ENCODE peak calls at places on chromosome X, in nine cellular contexts. One of them, this sample, is unnamed. For H3K27me3 and H3K4me1, the result is how much of the 10 kb centered on the place peaks cover.

GRCh38 chrX:46582325-46582724 is 8.8 kb downstream of the CHST7 start:
- DNase-seq in ovary: no peak
- DNase-seq in Peyer's patch: no peak
- DNase-seq in upper lobe of right lung: no peak
- DNase-seq in suprapubic skin: no peak
- DNase-seq in psoas muscle: no peak
- DNase-seq in aorta: no peak
- DNase-seq in hepatocyte: no peak
- DNase-seq in tibial nerve: no peak
- DNase-seq in this sample: no peak

GRCh38 chrX:30893206-30893605 is 4.2 kb upstream of the TAB3 start:
- DNase-seq in ovary: no peak
- DNase-seq in Peyer's patch: no peak
- DNase-seq in upper lobe of right lung: no peak
- DNase-seq in suprapubic skin: no peak
- DNase-seq in psoas muscle: no peak
- DNase-seq in aorta: no peak
- DNase-seq in hepatocyte: no peak
- DNase-seq in tibial nerve: no peak
- DNase-seq in this sample: no peak

GRCh38 chrX:129925305-129926092 is 19.5 kb downstream of the UTP14A start:
- DNase-seq in ovary: peak
- DNase-seq in Peyer's patch: peak
- DNase-seq in upper lobe of right lung: peak
- DNase-seq in suprapubic skin: peak
- DNase-seq in psoas muscle: peak
- DNase-seq in aorta: peak
- DNase-seq in hepatocyte: peak
- DNase-seq in tibial nerve: peak
- DNase-seq in this sample: peak

GRCh38 chrX:131841496-131842410 is 181.3 kb upstream of the STK26 start:
- DNase-seq in ovary: no peak
- DNase-seq in Peyer's patch: no peak
- DNase-seq in upper lobe of right lung: no peak
- DNase-seq in suprapubic skin: no peak
- DNase-seq in psoas muscle: no peak
- DNase-seq in aorta: no peak
- DNase-seq in hepatocyte: peak
- DNase-seq in tibial nerve: no peak
- DNase-seq in this sample: peak

GRCh38 chrX:29257516-29257915 is 670.3 kb downstream of the IL1RAPL1 start:
- DNase-seq in ovary: no peak
- DNase-seq in Peyer's patch: no peak
- DNase-seq in upper lobe of right lung: no peak
- DNase-seq in suprapubic skin: no peak
- DNase-seq in psoas muscle: no peak
- DNase-seq in aorta: no peak
- DNase-seq in hepatocyte: no peak
- DNase-seq in tibial nerve: no peak
- DNase-seq in this sample: peak

GRCh38 chrX:138128025-138128671 is 562.2 kb downstream of the ZIC3 start:
- DNase-seq in ovary: no peak
- DNase-seq in Peyer's patch: no peak
- DNase-seq in upper lobe of right lung: no peak
- DNase-seq in suprapubic skin: no peak
- DNase-seq in psoas muscle: no peak
- DNase-seq in aorta: no peak
- DNase-seq in hepatocyte: peak
- DNase-seq in tibial nerve: no peak
- DNase-seq in this sample: peak

GRCh38 chrX:131332331-131332730 is 43.2 kb upstream of the IGSF1 start:
- DNase-seq in ovary: no peak
- DNase-seq in Peyer's patch: no peak
- DNase-seq in upper lobe of right lung: no peak
- DNase-seq in suprapubic skin: no peak
- DNase-seq in psoas muscle: no peak
- DNase-seq in aorta: no peak
- DNase-seq in hepatocyte: no peak
- DNase-seq in tibial nerve: no peak
- DNase-seq in this sample: no peak

GRCh38 chrX:9320940-9321339 is 143.9 kb upstream of the TBL1X start:
- DNase-seq in ovary: no peak
- DNase-seq in Peyer's patch: no peak
- DNase-seq in upper lobe of right lung: no peak
- DNase-seq in suprapubic skin: no peak
- DNase-seq in psoas muscle: no peak
- DNase-seq in aorta: no peak
- DNase-seq in hepatocyte: no peak
- DNase-seq in tibial nerve: no peak
- DNase-seq in this sample: no peak

GRCh38 chrX:102042706-102043325 is 82.7 kb upstream of the TCEAL2 start:
- DNase-seq in ovary: no peak
- DNase-seq in Peyer's patch: no peak
- DNase-seq in upper lobe of right lung: no peak
- DNase-seq in suprapubic skin: peak
- DNase-seq in psoas muscle: no peak
- DNase-seq in aorta: no peak
- DNase-seq in hepatocyte: no peak
- DNase-seq in tibial nerve: no peak
- DNase-seq in this sample: no peak

GRCh38 chrX:136268051-136269048 is 17.1 kb upstream of the MAP7D3 start:
- DNase-seq in ovary: peak
- DNase-seq in Peyer's patch: peak
- DNase-seq in upper lobe of right lung: no peak
- DNase-seq in suprapubic skin: no peak
- DNase-seq in psoas muscle: no peak
- DNase-seq in aorta: no peak
- DNase-seq in hepatocyte: peak
- DNase-seq in tibial nerve: peak
- DNase-seq in this sample: peak

GRCh38 chrX:10526442-10526841 is 93.9 kb downstream of the MID1 start:
- DNase-seq in ovary: no peak
- DNase-seq in Peyer's patch: no peak
- DNase-seq in upper lobe of right lung: no peak
- DNase-seq in suprapubic skin: no peak
- DNase-seq in psoas muscle: no peak
- DNase-seq in aorta: no peak
- DNase-seq in hepatocyte: no peak
- DNase-seq in tibial nerve: no peak
- DNase-seq in this sample: no peak

GRCh38 chrX:139246295-139246694 is 284.2 kb upstream of the F9 start:
- DNase-seq in ovary: no peak
- DNase-seq in Peyer's patch: no peak
- DNase-seq in upper lobe of right lung: no peak
- DNase-seq in suprapubic skin: no peak
- DNase-seq in psoas muscle: no peak
- DNase-seq in aorta: no peak
- DNase-seq in hepatocyte: no peak
- DNase-seq in tibial nerve: no peak
- DNase-seq in this sample: no peak

GRCh38 chrX:10617964-10618342 is 2.4 kb downstream of the MID1 start:
- DNase-seq in ovary: no peak
- DNase-seq in Peyer's patch: no peak
- DNase-seq in upper lobe of right lung: no peak
- DNase-seq in suprapubic skin: no peak
- DNase-seq in psoas muscle: no peak
- DNase-seq in aorta: no peak
- DNase-seq in hepatocyte: no peak
- DNase-seq in tibial nerve: no peak
- DNase-seq in this sample: peak

GRCh38 chrX:33379839-33380238 is 168.5 kb upstream of the DMD start:
- DNase-seq in ovary: no peak
- DNase-seq in Peyer's patch: no peak
- DNase-seq in upper lobe of right lung: no peak
- DNase-seq in suprapubic skin: no peak
- DNase-seq in psoas muscle: no peak
- DNase-seq in aorta: no peak
- DNase-seq in hepatocyte: peak
- DNase-seq in tibial nerve: no peak
- DNase-seq in this sample: no peak

GRCh38 chrX:24983931-24984330 is 31.8 kb downstream of the ARX start:
- DNase-seq in ovary: no peak
- DNase-seq in Peyer's patch: no peak
- DNase-seq in upper lobe of right lung: no peak
- DNase-seq in suprapubic skin: no peak
- DNase-seq in psoas muscle: no peak
- DNase-seq in aorta: no peak
- DNase-seq in hepatocyte: no peak
- DNase-seq in tibial nerve: no peak
- DNase-seq in this sample: no peak
- H3K4me3 ChIP-seq in ovary: no peak
- H3K4me3 ChIP-seq in Peyer's patch: no peak
- H3K4me3 ChIP-seq in upper lobe of right lung: no peak
- H3K4me3 ChIP-seq in suprapubic skin: no peak
- H3K4me3 ChIP-seq in psoas muscle: no peak
- H3K4me3 ChIP-seq in aorta: no peak
- H3K4me3 ChIP-seq in hepatocyte: no peak
- H3K4me3 ChIP-seq in tibial nerve: no peak
- H3K4me3 ChIP-seq in this sample: no peak

GRCh38 chrX:112816908-112817307 is 23.7 kb downstream of the AMOT start:
- DNase-seq in ovary: no peak
- DNase-seq in Peyer's patch: no peak
- DNase-seq in upper lobe of right lung: no peak
- DNase-seq in suprapubic skin: no peak
- DNase-seq in psoas muscle: no peak
- DNase-seq in aorta: no peak
- DNase-seq in hepatocyte: no peak
- DNase-seq in tibial nerve: no peak
- DNase-seq in this sample: no peak
- H3K27me3 ChIP-seq in ovary: under half
- H3K27me3 ChIP-seq in Peyer's patch: under half
- H3K27me3 ChIP-seq in upper lobe of right lung: under half
- H3K27me3 ChIP-seq in suprapubic skin: under half
- H3K27me3 ChIP-seq in psoas muscle: under half
- H3K27me3 ChIP-seq in aorta: under half
- H3K27me3 ChIP-seq in hepatocyte: under half
- H3K27me3 ChIP-seq in tibial nerve: under half
- H3K27me3 ChIP-seq in this sample: under half

GRCh38 chrX:12236156-12236555 is 97.9 kb downstream of the FRMPD4 start:
- DNase-seq in ovary: no peak
- DNase-seq in Peyer's patch: no peak
- DNase-seq in upper lobe of right lung: no peak
- DNase-seq in suprapubic skin: no peak
- DNase-seq in psoas muscle: no peak
- DNase-seq in aorta: no peak
- DNase-seq in hepatocyte: no peak
- DNase-seq in tibial nerve: no peak
- DNase-seq in this sample: no peak

GRCh38 chrX:12239356-12240082 is 101.2 kb downstream of the FRMPD4 start:
- DNase-seq in ovary: no peak
- DNase-seq in Peyer's patch: no peak
- DNase-seq in upper lobe of right lung: no peak
- DNase-seq in suprapubic skin: no peak
- DNase-seq in psoas muscle: no peak
- DNase-seq in aorta: no peak
- DNase-seq in hepatocyte: no peak
- DNase-seq in tibial nerve: no peak
- DNase-seq in this sample: no peak

GRCh38 chrX:12240491-12240890 is 102.2 kb downstream of the FRMPD4 start:
- DNase-seq in ovary: no peak
- DNase-seq in Peyer's patch: no peak
- DNase-seq in upper lobe of right lung: no peak
- DNase-seq in suprapubic skin: no peak
- DNase-seq in psoas muscle: no peak
- DNase-seq in aorta: no peak
- DNase-seq in hepatocyte: no peak
- DNase-seq in tibial nerve: no peak
- DNase-seq in this sample: no peak

GRCh38 chrX:12237771-12238170 is 99.5 kb downstream of the FRMPD4 start:
- DNase-seq in ovary: no peak
- DNase-seq in Peyer's patch: no peak
- DNase-seq in upper lobe of right lung: no peak
- DNase-seq in suprapubic skin: no peak
- DNase-seq in psoas muscle: no peak
- DNase-seq in aorta: no peak
- DNase-seq in hepatocyte: no peak
- DNase-seq in tibial nerve: no peak
- DNase-seq in this sample: no peak

GRCh38 chrX:12237131-12237530 is 98.9 kb downstream of the FRMPD4 start:
- DNase-seq in ovary: no peak
- DNase-seq in Peyer's patch: no peak
- DNase-seq in upper lobe of right lung: no peak
- DNase-seq in suprapubic skin: no peak
- DNase-seq in psoas muscle: no peak
- DNase-seq in aorta: no peak
- DNase-seq in hepatocyte: no peak
- DNase-seq in tibial nerve: no peak
- DNase-seq in this sample: no peak
- H3K4me1 ChIP-seq in ovary: under half
- H3K4me1 ChIP-seq in Peyer's patch: under half
- H3K4me1 ChIP-seq in upper lobe of right lung: under half
- H3K4me1 ChIP-seq in suprapubic skin: under half
- H3K4me1 ChIP-seq in psoas muscle: under half
- H3K4me1 ChIP-seq in aorta: under half
- H3K4me1 ChIP-seq in hepatocyte: under half
- H3K4me1 ChIP-seq in tibial nerve: under half
- H3K4me1 ChIP-seq in this sample: under half

GRCh38 chrX:25023908-25024307 is 8.1 kb upstream of the ARX start:
- DNase-seq in ovary: no peak
- DNase-seq in Peyer's patch: no peak
- DNase-seq in upper lobe of right lung: no peak
- DNase-seq in suprapubic skin: no peak
- DNase-seq in psoas muscle: no peak
- DNase-seq in aorta: no peak
- DNase-seq in hepatocyte: no peak
- DNase-seq in tibial nerve: no peak
- DNase-seq in this sample: no peak

GRCh38 chrX:25022499-25023325 is 6.9 kb upstream of the ARX start:
- DNase-seq in ovary: no peak
- DNase-seq in Peyer's patch: no peak
- DNase-seq in upper lobe of right lung: no peak
- DNase-seq in suprapubic skin: no peak
- DNase-seq in psoas muscle: no peak
- DNase-seq in aorta: no peak
- DNase-seq in hepatocyte: peak
- DNase-seq in tibial nerve: no peak
- DNase-seq in this sample: no peak

GRCh38 chrX:25029288-25029687 is 13.5 kb upstream of the ARX start:
- DNase-seq in ovary: no peak
- DNase-seq in Peyer's patch: no peak
- DNase-seq in upper lobe of right lung: no peak
- DNase-seq in suprapubic skin: no peak
- DNase-seq in psoas muscle: no peak
- DNase-seq in aorta: no peak
- DNase-seq in hepatocyte: no peak
- DNase-seq in tibial nerve: no peak
- DNase-seq in this sample: no peak

GRCh38 chrX:25028726-25029125 is 13.0 kb upstream of the ARX start:
- DNase-seq in ovary: no peak
- DNase-seq in Peyer's patch: no peak
- DNase-seq in upper lobe of right lung: no peak
- DNase-seq in suprapubic skin: no peak
- DNase-seq in psoas muscle: no peak
- DNase-seq in aorta: no peak
- DNase-seq in hepatocyte: no peak
- DNase-seq in tibial nerve: no peak
- DNase-seq in this sample: peak

DNA sequence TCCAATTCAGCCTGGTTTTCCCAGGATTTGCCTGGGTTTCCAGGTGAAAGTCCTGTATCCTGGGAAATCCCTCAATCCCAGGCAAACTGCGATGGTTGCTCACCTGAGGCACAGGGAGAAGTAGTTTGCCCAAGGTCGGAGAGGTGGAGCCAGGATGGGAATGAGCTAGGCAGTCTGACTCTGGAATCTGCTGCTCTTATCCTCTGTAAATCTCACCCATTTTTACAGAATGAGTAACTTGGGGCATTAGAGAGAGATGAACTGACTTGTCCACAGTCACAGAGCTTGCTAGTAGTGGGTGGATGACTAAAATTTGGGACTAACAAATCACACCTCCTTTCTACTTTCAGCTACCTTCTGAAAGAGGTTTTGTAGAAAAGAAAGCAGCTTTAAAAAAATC is 9.8 kb upstream of the ARX start:
- DNase-seq in ovary: no peak
- DNase-seq in Peyer's patch: no peak
- DNase-seq in upper lobe of right lung: no peak
- DNase-seq in suprapubic skin: no peak
- DNase-seq in psoas muscle: no peak
- DNase-seq in aorta: no peak
- DNase-seq in hepatocyte: no peak
- DNase-seq in tibial nerve: no peak
- DNase-seq in this sample: no peak
- H3K4me3 ChIP-seq in ovary: no peak
- H3K4me3 ChIP-seq in Peyer's patch: no peak
- H3K4me3 ChIP-seq in upper lobe of right lung: no peak
- H3K4me3 ChIP-seq in suprapubic skin: no peak
- H3K4me3 ChIP-seq in psoas muscle: no peak
- H3K4me3 ChIP-seq in aorta: no peak
- H3K4me3 ChIP-seq in hepatocyte: no peak
- H3K4me3 ChIP-seq in tibial nerve: no peak
- H3K4me3 ChIP-seq in this sample: no peak